ENCODE peak calls at places on chromosomes 6 and 20, in ten cellular contexts. R is activated effector memory CD4-positive, alpha-beta T cell treated with Interleukin-2 at 50 U/mL for 16 hours; Y is stomach; Z is brain microvascular endothelial cell; P is activated CD8-positive, alpha-beta memory T cell treated with anti-CD3 and anti-CD28 coated beads for 24 hours; V is AG09309; O is T-helper 9 cell; C is stimulated activated CD4-positive, alpha-beta T cell treated with anti-CD3 and anti-CD28 coated beads, Interleukin-1b, Interleukin-23, amount 100 ng/mL, for 1 hour; U is NCI-H146; N is stimulated activated CD8-positive, alpha-beta memory T cell treated with anti-CD3 and anti-CD28 coated beads, Interleukin-2, amount 100 ng/mL, for 1 hour. H is an unnamed sample.

GRCh38 chr20:16476032-16476431 is 97.2 kb downstream of the KIF16B start:
- DNase-seq in R (no peak), Y (no peak), Z (peak; percentile 19), P (no peak), V (no peak), O (no peak), C (no peak), U (peak; percentile 31), N (no peak), H (peak; percentile 11)

GRCh38 chr20:41358230-41358629 is 8.4 kb downstream of the EMILIN3 start:
- DNase-seq in R (no peak), Y (no peak), Z (no peak), P (no peak), V (no peak), O (no peak), C (no peak), U (no peak), N (no peak), H (no peak)

GRCh38 chr20:64166712-64167615 is 2.7 kb downstream of the MYT1 start:
- DNase-seq in R (no peak), Y (no peak), Z (no peak), P (no peak), V (no peak), O (no peak), C (no peak), U (no peak), N (no peak), H (no peak)

GRCh38 chr6:33356295-33356694 is 35.3 kb upstream of the KIFC1 start:
- DNase-seq in R (no peak), Y (no peak), Z (no peak), P (no peak), V (no peak), O (no peak), C (no peak), U (no peak), N (no peak), H (no peak)

GRCh38 chr20:44552950-44553908 is 29.1 kb upstream of the PKIG start:
- DNase-seq in R (no peak), Y (no peak), Z (peak; percentile 56), P (no peak), V (peak; percentile 57), O (no peak), C (no peak), U (no peak), N (no peak), H (no peak)

GRCh38 chr6:156848533-156848932 is 71.4 kb downstream of the ARID1B start:
- DNase-seq in R (no peak), Y (no peak), Z (no peak), P (no peak), V (no peak), O (no peak), C (no peak), U (no peak), N (no peak), H (peak; percentile 43)

GRCh38 chr6:140427842-140428241 is 1053.4 kb upstream of the CITED2 start:
- DNase-seq in R (no peak), Y (no peak), Z (no peak), P (no peak), V (no peak), O (no peak), C (no peak), U (no peak), N (no peak), H (no peak)

GRCh38 chr6:160398674-160399271 is 50.6 kb downstream of the SLC22A3 start:
- DNase-seq in R (no peak), Y (no peak), Z (peak; percentile 23), P (no peak), V (no peak), O (no peak), C (no peak), U (no peak), N (no peak), H (no peak)

GRCh38 chr20:22691369-22692118 is 107.2 kb upstream of the FOXA2 start:
- DNase-seq in R (peak; percentile 7), Y (peak; percentile 83), Z (peak; percentile 62), P (peak; percentile 74), V (peak; percentile 24), O (peak; percentile 6), C (no peak), U (peak; percentile 80), N (no peak), H (no peak)

GRCh38 chr6:70520575-70520974 is 46.2 kb upstream of the SDHAF4 start:
- DNase-seq in R (no peak), Y (no peak), Z (no peak), P (no peak), V (no peak), O (no peak), C (no peak), U (peak; percentile 6), N (no peak), H (no peak)

GRCh38 chr6:87291879-87292278 is 30.5 kb upstream of the SMIM8 start:
- DNase-seq in R (no peak), Y (no peak), Z (no peak), P (no peak), V (no peak), O (no peak), C (no peak), U (peak; percentile 11), N (no peak), H (no peak)

GRCh38 chr6:84635081-84635745 is 129.2 kb downstream of the TBX18 start:
- DNase-seq in R (no peak), Y (no peak), Z (peak; percentile 84), P (no peak), V (no peak), O (no peak), C (no peak), U (no peak), N (no peak), H (no peak)

GRCh38 chr6:53725791-53726575 is 60.4 kb upstream of the KLHL31 start:
- DNase-seq in R (peak; percentile 58), Y (peak; percentile 84), Z (peak; percentile 45), P (peak; percentile 89), V (peak; percentile 25), O (peak; percentile 75), C (peak; percentile 62), U (peak; percentile 74), N (peak; percentile 55), H (no peak)

GRCh38 chr6:104633125-104633524 is 226.6 kb downstream of the HACE1 start:
- DNase-seq in R (no peak), Y (no peak), Z (no peak), P (no peak), V (no peak), O (no peak), C (no peak), U (no peak), N (no peak), H (no peak)

GRCh38 chr6:150302801-150303138 is 66.0 kb upstream of the IYD start:
- DNase-seq in R (no peak), Y (no peak), Z (no peak), P (no peak), V (no peak), O (no peak), C (no peak), U (no peak), N (no peak), H (no peak)